ENCODE peak calls at places on chromosome 3, in six cellular contexts. Z, R, S, E, V and H are unnamed samples.

GRCh38 chr3:139325551-139325950 is 18.3 kb upstream of the MRPS22 start:
- DNase-seq in Z (no peak), R (no peak), S (no peak), E (no peak), V (no peak), H (no peak)

GRCh38 chr3:72489916-72490315 is 358.3 kb downstream of the SHQ1 start:
- DNase-seq in Z (no peak), R (no peak), S (no peak), E (no peak), V (no peak), H (no peak)

GRCh38 chr3:100384735-100385134 is 16.2 kb downstream of the TOMM70 start:
- DNase-seq in Z (no peak), R (no peak), S (no peak), E (no peak), V (no peak), H (no peak)

GRCh38 chr3:142964150-142964498 is 650 bp upstream of the PAQR9 start:
- DNase-seq in Z (no peak), R (no peak), S (no peak), E (no peak), V (no peak), H (no peak)

GRCh38 chr3:116971531-116971930 is 262.0 kb downstream of the TUSC7 start:
- DNase-seq in Z (peak), R (no peak), S (no peak), E (no peak), V (no peak), H (no peak)

GRCh38 chr3:183210862-183211341 is 42.2 kb upstream of the B3GNT5 start:
- DNase-seq in Z (no peak), R (no peak), S (no peak), E (peak), V (no peak), H (no peak)

GRCh38 chr3:64290864-64291263 is 65.6 kb upstream of the PRICKLE2 start:
- DNase-seq in Z (no peak), R (no peak), S (no peak), E (no peak), V (no peak), H (no peak)

GRCh38 chr3:4766716-4767499 is 212.3 kb upstream of the BHLHE40 start:
- DNase-seq in Z (no peak), R (no peak), S (no peak), E (no peak), V (no peak), H (no peak)

GRCh38 chr3:108501538-108501937 is 8.9 kb downstream of the MYH15 start:
- DNase-seq in Z (no peak), R (no peak), S (no peak), E (no peak), V (no peak), H (no peak)

GRCh38 chr3:24494616-24495333 is at the start of gene THRB:
- DNase-seq in Z (peak), R (peak), S (no peak), E (no peak), V (peak), H (no peak)

GRCh38 chr3:169390741-169391300 is 272.7 kb downstream of the MECOM start:
- DNase-seq in Z (no peak), R (no peak), S (no peak), E (no peak), V (no peak), H (no peak)

GRCh38 chr3:170563712-170564423 is 22.0 kb downstream of the SLC7A14 start:
- DNase-seq in Z (peak), R (no peak), S (peak), E (no peak), V (peak), H (no peak)

GRCh38 chr3:117486709-117487394 is 777.3 kb downstream of the TUSC7 start:
- DNase-seq in Z (peak), R (no peak), S (no peak), E (no peak), V (no peak), H (no peak)

GRCh38 chr3:130429069-130430023 is 83.9 kb downstream of the COL6A5 start:
- DNase-seq in Z (no peak), R (no peak), S (no peak), E (no peak), V (no peak), H (no peak)

GRCh38 chr3:128060473-128061381 is 8.5 kb downstream of the SEC61A1 start:
- DNase-seq in Z (no peak), R (no peak), S (no peak), E (no peak), V (no peak), H (no peak)

GRCh38 chr3:151290673-151291072 is 12.3 kb upstream of the P2RY14 start:
- DNase-seq in Z (peak), R (no peak), S (no peak), E (no peak), V (no peak), H (no peak)

GRCh38 chr3:112104774-112105173 is 18.6 kb downstream of the C3orf52 start:
- DNase-seq in Z (no peak), R (no peak), S (no peak), E (no peak), V (no peak), H (no peak)

GRCh38 chr3:32432711-32433530 is 41.3 kb downstream of the CMTM7 start:
- DNase-seq in Z (no peak), R (peak), S (no peak), E (no peak), V (no peak), H (no peak)

GRCh38 chr3:61812517-61812916 is 251.1 kb downstream of the PTPRG start:
- DNase-seq in Z (no peak), R (no peak), S (no peak), E (no peak), V (no peak), H (no peak)

GRCh38 chr3:52022323-52023100 is 26.8 kb upstream of the RPL29 start:
- DNase-seq in Z (no peak), R (no peak), S (peak), E (no peak), V (no peak), H (no peak)

GRCh38 chr3:117393801-117394200 is 684.2 kb downstream of the TUSC7 start:
- DNase-seq in Z (no peak), R (no peak), S (no peak), E (no peak), V (no peak), H (no peak)

GRCh38 chr3:170338690-170339340 is 18.7 kb upstream of the SKIL start:
- DNase-seq in Z (no peak), R (no peak), S (no peak), E (no peak), V (no peak), H (no peak)

GRCh38 chr3:156150434-156151066 is 30.2 kb downstream of the KCNAB1 start:
- DNase-seq in Z (peak), R (peak), S (peak), E (peak), V (peak), H (no peak)

GRCh38 chr3:189260556-189261493 is 89.1 kb downstream of the TPRG1 start:
- DNase-seq in Z (no peak), R (no peak), S (no peak), E (no peak), V (no peak), H (no peak)

GRCh38 chr3:97009427-97010019 is 195.1 kb downstream of the EPHA6 start:
- DNase-seq in Z (no peak), R (no peak), S (no peak), E (no peak), V (no peak), H (no peak)

GRCh38 chr3:184937611-184938010 is 125.6 kb downstream of the VPS8 start:
- DNase-seq in Z (no peak), R (no peak), S (no peak), E (no peak), V (no peak), H (no peak)

GRCh38 chr3:57815034-57815433 is 58.9 kb downstream of the SLMAP start:
- DNase-seq in Z (no peak), R (peak), S (no peak), E (peak), V (no peak), H (no peak)

GRCh38 chr3:108414007-108414406 is 96.4 kb downstream of the MYH15 start:
- DNase-seq in Z (no peak), R (no peak), S (no peak), E (no peak), V (no peak), H (no peak)

GRCh38 chr3:108131105-108131794 is 40.4 kb upstream of the CD47 start:
- DNase-seq in Z (no peak), R (no peak), S (no peak), E (no peak), V (no peak), H (no peak)

GRCh38 chr3:138062626-138063025 is 52.7 kb downstream of the CLDN18 start:
- DNase-seq in Z (no peak), R (no peak), S (no peak), E (no peak), V (no peak), H (no peak)

GRCh38 chr3:29099296-29099695 is 181.6 kb upstream of the RBMS3 start:
- DNase-seq in Z (peak), R (no peak), S (no peak), E (no peak), V (no peak), H (no peak)

GRCh38 chr3:48428863-48429415 is 947 bp downstream of the PLXNB1 start:
- DNase-seq in Z (peak), R (peak), S (no peak), E (no peak), V (peak), H (no peak)

GRCh38 chr3:181050738-181051137 is 61.2 kb upstream of the DNAJC19 start:
- DNase-seq in Z (no peak), R (no peak), S (no peak), E (no peak), V (no peak), H (no peak)

GRCh38 chr3:43621406-43621973 is 321 bp downstream of the ANO10 start:
- DNase-seq in Z (no peak), R (no peak), S (no peak), E (peak), V (peak), H (no peak)

GRCh38 chr3:108182339-108182738 is 39.9 kb downstream of the IFT57 start:
- DNase-seq in Z (no peak), R (no peak), S (no peak), E (no peak), V (no peak), H (no peak)

GRCh38 chr3:63991666-63992065 is 31.6 kb downstream of the PSMD6 start:
- DNase-seq in Z (no peak), R (no peak), S (no peak), E (no peak), V (no peak), H (no peak)

GRCh38 chr3:29065211-29065785 is 215.6 kb upstream of the RBMS3 start:
- DNase-seq in Z (peak), R (no peak), S (peak), E (no peak), V (no peak), H (no peak)

GRCh38 chr3:114179575-114179974 is 723 bp upstream of the DRD3 start:
- DNase-seq in Z (peak), R (peak), S (peak), E (no peak), V (no peak), H (no peak)

GRCh38 chr3:88195951-88196434 is 46.2 kb downstream of the C3orf38 start:
- DNase-seq in Z (no peak), R (no peak), S (no peak), E (no peak), V (no peak), H (no peak)